ENCODE peak calls at places on chromosomes 6 and 20, in nine cellular contexts. A is NCI-H774; Z is cardiac muscle cell; G is T-helper 2 cell; M is brain microvascular endothelial cell; N is CD4-positive, alpha-beta memory T cell; H is H54; I is NCI-H1694 treated with DMSO at 0.1 percent for 48 hours; D is stromal cell of bone marrow. T is an unnamed sample.

GRCh38 chr6:133888931-133889556 is at the start of gene TCF21:
- DNase-seq in A (no peak), Z (peak; percentile 85), G (no peak), M (no peak), N (no peak), H (no peak), I (no peak), D (no peak), T (peak; percentile 59)

GRCh38 chr6:106085984-106086832 is at the start of gene PRDM1:
- DNase-seq in A (peak; percentile 89), Z (peak; percentile 45), G (peak; percentile 86), M (no peak), N (peak; percentile 78), H (peak; percentile 26), I (peak; percentile 12), D (peak; percentile 21), T (peak; percentile 64)

GRCh38 chr6:17865243-17865642 is 122.2 kb downstream of the KIF13A start:
- DNase-seq in A (no peak), Z (no peak), G (no peak), M (no peak), N (no peak), H (no peak), I (peak; percentile 38), D (no peak), T (no peak)

GRCh38 chr6:152575621-152576150 is 61.5 kb downstream of the SYNE1 start:
- DNase-seq in A (no peak), Z (peak; percentile 87), G (no peak), M (no peak), N (no peak), H (no peak), I (no peak), D (peak; percentile 17), T (no peak)

GRCh38 chr6:136526196-136526930 is 23.9 kb downstream of the MAP7 start:
- DNase-seq in A (no peak), Z (peak; percentile 81), G (no peak), M (peak; percentile 42), N (no peak), H (no peak), I (peak; percentile 62), D (peak; percentile 31), T (no peak)

GRCh38 chr20:2658414-2659354 is 5.3 kb downstream of the IDH3B start:
- DNase-seq in A (no peak), Z (no peak), G (no peak), M (no peak), N (no peak), H (no peak), I (no peak), D (no peak), T (no peak)

GRCh38 chr6:68975064-68975463 is 340.0 kb downstream of the ADGRB3 start:
- DNase-seq in A (no peak), Z (peak; percentile 1), G (no peak), M (peak; percentile 7), N (no peak), H (no peak), I (peak; percentile 13), D (peak; percentile 2), T (no peak)

GRCh38 chr20:49219924-49220831 is 962 bp downstream of the DDX27 start:
- DNase-seq in A (no peak), Z (no peak), G (no peak), M (no peak), N (no peak), H (no peak), I (no peak), D (no peak), T (no peak)

GRCh38 chr6:35392111-35392702 is 49.8 kb downstream of the PPARD start:
- DNase-seq in A (peak; percentile 46), Z (no peak), G (no peak), M (no peak), N (no peak), H (no peak), I (no peak), D (no peak), T (no peak)